ENCODE peak calls at places on chromosome 6, in eight cellular contexts. Z is K562, F is HCT116, H is GM23338, Q is prostate gland, I is HL-60, O is transverse colon, C is sigmoid colon. X is an unnamed sample.

GRCh38 chr6:44512868-44513641 is 125.5 kb downstream of the CDC5L start:
- DNase-seq in H (no peak), F (peak), Z (peak), O (no peak), C (no peak), Q (no peak), I (no peak), X (no peak)

GRCh38 chr6:106974999-106975698 is 620 bp upstream of the CD24 start:
- DNase-seq in Q (peak), H (peak), C (no peak), Z (peak), F (no peak), I (peak), O (peak), X (peak)

GRCh38 chr6:75368151-75368779 is 83.7 kb upstream of the TMEM30A start:
- DNase-seq in C (peak), F (peak), Q (no peak), I (no peak), H (peak), Z (peak), O (peak), X (peak)

GRCh38 chr6:31042801-31043200 is 32.5 kb downstream of the MUC22 start:
- DNase-seq in O (peak), C (no peak), Z (peak), H (peak), F (peak), Q (peak), I (peak), X (peak)

GRCh38 chr6:45961125-45961524 is 54.5 kb downstream of the CLIC5 start:
- DNase-seq in F (no peak), I (no peak), C (no peak), H (no peak), Z (no peak), Q (no peak), O (no peak), X (no peak)

GRCh38 chr6:25250878-25251277 is 28.3 kb upstream of the CARMIL1 start:
- DNase-seq in H (no peak), Q (no peak), Z (no peak), O (no peak), I (no peak), F (peak), C (no peak), X (no peak)

GRCh38 chr6:1310628-1311399 is 1.1 kb upstream of the FOXQ1 start:
- DNase-seq in Z (no peak), H (peak), Q (peak), F (peak), C (no peak), I (no peak), O (peak), X (peak)

GRCh38 chr6:137999815-138000214 is 107.4 kb downstream of the PERP start:
- DNase-seq in H (no peak), F (no peak), O (no peak), Z (no peak), C (no peak), I (no peak), Q (no peak), X (no peak)

GRCh38 chr6:75748743-75749538 is at the start of gene MYO6:
- DNase-seq in C (peak), F (no peak), H (peak), O (peak), Q (peak), Z (peak), I (peak), X (peak)

GRCh38 chr6:89387516-89388222 is 24.4 kb downstream of the RRAGD start:
- DNase-seq in C (no peak), F (no peak), H (no peak), O (no peak), Z (no peak), I (no peak), Q (no peak), X (no peak)

GRCh38 chr6:132960720-132961119 is 146.4 kb downstream of the RPS12 start:
- DNase-seq in O (no peak), Q (no peak), C (no peak), I (no peak), Z (no peak), F (no peak), H (no peak), X (no peak)

GRCh38 chr6:37314803-37315515 is 38.8 kb upstream of the RNF8 start:
- DNase-seq in I (peak), Q (no peak), C (no peak), O (peak), Z (peak), H (peak), F (peak), X (peak)

GRCh38 chr6:167565884-167566491 is 241.1 kb downstream of the TTLL2 start:
- DNase-seq in I (no peak), Z (peak), F (no peak), C (peak), Q (no peak), H (no peak), O (no peak), X (no peak)

GRCh38 chr6:45423111-45423900 is 45.6 kb upstream of the SUPT3H start:
- DNase-seq in O (peak), Q (peak), F (no peak), C (peak), Z (no peak), H (peak), I (peak), X (peak)

GRCh38 chr6:127538750-127539264 is 19.7 kb upstream of the MTCL3 start:
- DNase-seq in C (no peak), I (no peak), O (no peak), Z (no peak), F (no peak), H (no peak), Q (no peak), X (no peak)

GRCh38 chr6:49923826-49924225 is 40.1 kb downstream of the DEFB114 start:
- DNase-seq in I (no peak), H (peak), O (no peak), C (no peak), Z (no peak), Q (no peak), F (no peak), X (no peak)

GRCh38 chr6:87408721-87409155 is 966 bp downstream of the CFAP206 start:
- DNase-seq in Z (no peak), O (no peak), Q (no peak), H (no peak), F (no peak), C (no peak), I (no peak), X (no peak)

GRCh38 chr6:12943549-12943948 is 227.0 kb downstream of the PHACTR1 start:
- DNase-seq in Q (no peak), F (no peak), I (no peak), C (no peak), Z (no peak), H (no peak), O (no peak), X (no peak)

GRCh38 chr6:12950879-12951814 is 234.6 kb downstream of the PHACTR1 start:
- DNase-seq in C (no peak), H (no peak), I (no peak), Q (no peak), O (no peak), F (no peak), Z (no peak), X (no peak)

GRCh38 chr6:12941422-12941821 is 224.9 kb downstream of the PHACTR1 start:
- DNase-seq in I (no peak), O (no peak), Q (no peak), F (no peak), Z (no peak), H (no peak), C (no peak), X (no peak)

GRCh38 chr6:12947191-12947795 is 230.7 kb downstream of the PHACTR1 start:
- DNase-seq in O (no peak), I (peak), Z (no peak), H (no peak), F (no peak), C (no peak), Q (no peak), X (no peak)
- TF ChIP-seq POLR2AphosphoS5 in O (no peak), I (no peak), Z (no peak), H (no peak), F (no peak), C (no peak), Q (no peak), X (no peak)

GRCh38 chr6:51515052-51515402 is 572.4 kb downstream of the PKHD1 start:
- DNase-seq in F (no peak), Q (no peak), I (no peak), Z (no peak), H (no peak), C (no peak), O (no peak), X (no peak)
- H3K27ac ChIP-seq in F (no peak), Q (no peak), I (no peak), Z (no peak), H (no peak), C (no peak), O (no peak), X (no peak)

GRCh38 chr6:22873531-22874136 is 304.3 kb downstream of the HDGFL1 start:
- DNase-seq in I (no peak), Z (no peak), F (no peak), Q (peak), C (peak), H (no peak), O (no peak), X (no peak)
- TF ChIP-seq POLR2AphosphoS5 in I (no peak), Z (no peak), F (no peak), Q (peak), C (peak), H (no peak), O (no peak), X (no peak)

GRCh38 chr6:13526718-13527668 is 39.6 kb upstream of the GFOD1 start:
- DNase-seq in O (peak), Z (no peak), I (peak), H (no peak), C (peak), Q (no peak), F (no peak), X (no peak)
- H3K27ac ChIP-seq in O (peak), Z (no peak), I (peak), H (no peak), C (peak), Q (no peak), F (no peak), X (peak)

GRCh38 chr6:52391599-52391998 is 28.5 kb upstream of the EFHC1 start:
- DNase-seq in O (no peak), I (no peak), Z (no peak), Q (no peak), C (no peak), H (no peak), F (no peak), X (no peak)
- TF ChIP-seq POLR2AphosphoS5 in O (no peak), I (no peak), Z (no peak), Q (no peak), C (no peak), H (no peak), F (no peak), X (no peak)